ENCODE peak calls at places on chromosomes 11 and 22, in nine cellular contexts. N is Ammon's horn; M is ACHN; C is WTC11; T is Right ventricle myocardium superior; B is activated effector memory CD4-positive, alpha-beta T cell treated with anti-CD3 and anti-CD28 coated beads, Interleukin-2, amount 50 U/mL, for 16 hours; P is IMR-90; A is epithelial cell of esophagus; O is lung. E is an unnamed sample.

GRCh38 chr11:113553235-113553634 is 78.0 kb upstream of the DRD2 start:
- DNase-seq in P (peak; percentile 89), A (peak; percentile 76), C (peak; percentile 35), O (no peak), N (no peak), T (no peak), M (peak; percentile 92), B (no peak), E (no peak)

GRCh38 chr11:14150878-14151277 is 188.4 kb downstream of the SPON1 start:
- DNase-seq in N (no peak), P (no peak), C (no peak), M (no peak), T (no peak), A (no peak), B (no peak), O (no peak), E (no peak)

GRCh38 chr11:16945671-16946469 is 68.3 kb downstream of the PLEKHA7 start:
- DNase-seq in A (peak; percentile 77), P (peak; percentile 34), O (peak; percentile 65), B (peak; percentile 67), C (peak; percentile 45), N (peak; percentile 88), M (peak; percentile 60), T (peak; percentile 62), E (peak; percentile 13)

GRCh38 chr11:128146926-128147605 is 440.3 kb downstream of the ETS1 start:
- DNase-seq in C (no peak), N (no peak), T (no peak), A (peak; percentile 59), P (no peak), O (no peak), B (no peak), M (no peak), E (no peak)

GRCh38 chr22:38956551-38956950 is 858 bp upstream of the APOBEC3A start:
- DNase-seq in C (no peak), A (no peak), T (no peak), N (no peak), B (peak; percentile 50), O (no peak), P (no peak), M (no peak), E (no peak)

GRCh38 chr11:46367244-46367915 is 14.1 kb upstream of the MDK start:
- DNase-seq in M (peak; percentile 37), N (peak; percentile 81), C (peak; percentile 89), P (peak; percentile 59), A (peak; percentile 50), T (peak; percentile 88), O (peak; percentile 62), B (peak; percentile 90), E (no peak)

GRCh38 chr22:20607157-20607907 is 99.9 kb downstream of the MED15 start:
- DNase-seq in O (no peak), P (no peak), T (no peak), B (no peak), N (no peak), C (no peak), M (no peak), A (no peak), E (no peak)

GRCh38 chr11:11558352-11558751 is 63.5 kb downstream of the GALNT18 start:
- DNase-seq in O (peak; percentile 66), P (no peak), A (peak; percentile 88), C (no peak), T (no peak), M (no peak), N (no peak), B (no peak), E (no peak)

GRCh38 chr22:26648011-26648497 is 9.3 kb upstream of the MIAT start:
- DNase-seq in A (no peak), B (peak; percentile 74), C (peak; percentile 72), N (no peak), O (no peak), M (no peak), P (no peak), T (no peak), E (no peak)

GRCh38 chr22:23026777-23027176 is 43.5 kb upstream of the GNAZ start:
- DNase-seq in M (no peak), O (no peak), P (no peak), C (no peak), N (no peak), T (no peak), B (no peak), A (no peak), E (no peak)

GRCh38 chr11:123700774-123701173 is 40.7 kb downstream of the ZNF202 start:
- DNase-seq in T (no peak), B (no peak), A (peak; percentile 47), C (no peak), P (no peak), O (no peak), N (no peak), M (no peak), E (no peak)

GRCh38 chr11:19276859-19277808 is 36.4 kb upstream of the E2F8 start:
- DNase-seq in M (peak; percentile 70), T (no peak), B (no peak), A (peak; percentile 98), N (no peak), P (no peak), O (peak; percentile 55), C (no peak), E (no peak)

GRCh38 chr11:94641167-94641761 is 74.1 kb downstream of the PIWIL4 start:
- DNase-seq in B (no peak), M (no peak), A (no peak), T (peak; percentile 72), P (no peak), O (no peak), C (no peak), N (peak; percentile 10), E (no peak)

GRCh38 chr22:39478461-39478860 is 21.6 kb downstream of the MGAT3 start:
- DNase-seq in C (peak; percentile 70), B (no peak), P (peak; percentile 6), T (no peak), A (peak; percentile 61), O (no peak), N (no peak), M (peak; percentile 43), E (peak; percentile 23)

GRCh38 chr11:101866619-101867491 is 48.0 kb upstream of the CEP126 start:
- DNase-seq in O (no peak), T (no peak), P (peak; percentile 69), M (peak; percentile 79), A (peak; percentile 81), C (no peak), B (no peak), N (no peak), E (no peak)

GRCh38 chr22:32378703-32379272 is 21.1 kb downstream of the RFPL3 start:
- DNase-seq in T (no peak), N (peak; percentile 59), B (no peak), M (peak; percentile 77), O (no peak), P (peak; percentile 18), A (peak; percentile 51), C (peak; percentile 82), E (peak; percentile 6)

E was measured in G401.